ENCODE peak calls at places on chromosomes 13 and 19, in seven cellular contexts. Y is cardiac fibroblast, Q is GM13977, R is heart right ventricle, Z is AG04450, H is neural progenitor cell, X is RWPE2. J is an unnamed sample.

GRCh38 chr19:27734496-27735220 is 1478.3 kb downstream of the UQCRFS1 start:
- DNase-seq in Y (no peak), Q (no peak), R (no peak), Z (no peak), H (no peak), X (no peak), J (no peak)

GRCh38 chr19:4403005-4403761 is 743 bp downstream of the CHAF1A start:
- DNase-seq in Z (no peak), H (peak), Q (no peak), Y (no peak), X (no peak), R (no peak), J (no peak)

GRCh38 chr13:25922373-25922772 is 129.4 kb downstream of the SHISA2 start:
- DNase-seq in Y (no peak), Z (no peak), Q (no peak), H (no peak), R (no peak), X (no peak), J (no peak)

GRCh38 chr13:101916758-101917474 is 464.4 kb downstream of the ITGBL1 start:
- DNase-seq in Z (no peak), X (no peak), Y (no peak), R (no peak), H (peak), Q (peak), J (no peak)

GRCh38 chr13:77168232-77168631 is 141.3 kb upstream of the FBXL3 start:
- DNase-seq in Y (no peak), R (no peak), X (no peak), Z (no peak), Q (no peak), H (no peak), J (no peak)

GRCh38 chr13:62706035-62706434 is 1290.4 kb upstream of the PCDH20 start:
- DNase-seq in Q (no peak), Y (no peak), H (no peak), X (no peak), Z (no peak), R (no peak), J (no peak)

GRCh38 chr19:40590464-40591265 is 10.5 kb upstream of the LTBP4 start:
- DNase-seq in H (peak), Z (no peak), Y (no peak), R (no peak), X (peak), Q (no peak), J (no peak)

GRCh38 chr19:46766569-46767317 is 20.5 kb upstream of the STRN4 start:
- DNase-seq in X (no peak), Y (peak), Z (no peak), R (no peak), Q (peak), H (peak), J (no peak)

GRCh38 chr19:574658-575526 is 2.5 kb downstream of the BSG start:
- DNase-seq in Y (peak), H (peak), Q (peak), Z (no peak), R (peak), X (no peak), J (peak)

GRCh38 chr19:37914908-37915307 is 7.9 kb downstream of the SIPA1L3 start:
- DNase-seq in X (no peak), Y (no peak), Q (peak), R (no peak), H (no peak), Z (no peak), J (no peak)

GRCh38 chr19:56995298-56995697 is 124.5 kb upstream of the USP29 start:
- DNase-seq in Y (no peak), H (no peak), Z (no peak), R (no peak), X (no peak), Q (no peak), J (no peak)

GRCh38 chr19:23440791-23441190 is 45.5 kb upstream of the ZNF91 start:
- DNase-seq in H (no peak), X (no peak), Z (no peak), Q (no peak), R (no peak), Y (no peak), J (no peak)

GRCh38 chr13:46804391-46804815 is 7.4 kb upstream of the ESD start:
- DNase-seq in R (no peak), Z (peak), H (no peak), Y (peak), Q (no peak), X (peak), J (no peak)

GRCh38 chr19:51808333-51808986 is 13.5 kb downstream of the FPR3 start:
- DNase-seq in X (no peak), Q (no peak), R (peak), H (no peak), Y (peak), Z (no peak), J (no peak)

GRCh38 chr13:76014618-76015315 is 378.6 kb downstream of the LMO7 start:
- DNase-seq in R (peak), X (no peak), Q (no peak), H (no peak), Z (no peak), Y (peak), J (no peak)

GRCh38 chr19:39845621-39846175 is 481 bp downstream of the FBL start:
- DNase-seq in X (peak), Q (no peak), Z (no peak), H (peak), R (no peak), Y (peak), J (no peak)

GRCh38 chr19:42343344-42344110 is 18.1 kb downstream of the MEGF8 start:
- DNase-seq in Q (no peak), Y (no peak), H (peak), X (no peak), Z (no peak), R (no peak), J (no peak)

GRCh38 chr19:22261596-22261995 is 24.6 kb upstream of the ZNF729 start:
- DNase-seq in Z (no peak), R (no peak), Q (no peak), H (no peak), Y (no peak), X (no peak), J (no peak)

GRCh38 chr13:27371932-27372331 is 52.5 kb upstream of the GTF3A start:
- DNase-seq in R (no peak), Z (no peak), H (no peak), X (no peak), Q (no peak), Y (no peak), J (no peak)

GRCh38 chr13:27370305-27370853 is 54.0 kb upstream of the GTF3A start:
- DNase-seq in Y (no peak), Q (no peak), R (no peak), H (no peak), X (no peak), Z (no peak), J (no peak)

GRCh38 chr13:27374126-27374613 is 50.2 kb upstream of the GTF3A start:
- DNase-seq in Q (no peak), H (no peak), X (no peak), Z (no peak), Y (no peak), R (no peak), J (no peak)

GRCh38 chr13:27374650-27375049 is 49.8 kb upstream of the GTF3A start:
- DNase-seq in Y (peak), H (peak), R (peak), Q (peak), X (no peak), Z (peak), J (peak)

GRCh38 chr13:27372896-27373295 is 51.5 kb upstream of the GTF3A start:
- DNase-seq in R (no peak), Y (no peak), Z (no peak), Q (no peak), H (peak), X (no peak), J (no peak)
- TF ChIP-seq CTCF in R (no peak), Y (no peak), Z (no peak), Q (no peak), H (peak), X (no peak), J (no peak)

GRCh38 chr19:2046046-2046907 is 4.8 kb downstream of the MKNK2 start:
- DNase-seq in Y (no peak), R (no peak), X (peak), Q (no peak), Z (no peak), H (peak), J (no peak)

GRCh38 chr19:2045501-2046045 is 5.5 kb downstream of the MKNK2 start:
- DNase-seq in Q (no peak), Y (no peak), Z (no peak), X (no peak), H (no peak), R (no peak), J (no peak)

GRCh38 chr19:2048104-2048958 is 2.7 kb downstream of the MKNK2 start:
- DNase-seq in Y (no peak), R (no peak), Q (no peak), Z (no peak), X (no peak), H (no peak), J (no peak)

GRCh38 chr19:2047449-2048103 is 3.5 kb downstream of the MKNK2 start:
- DNase-seq in Y (peak), Q (no peak), Z (no peak), H (peak), X (peak), R (no peak), J (no peak)

DNA sequence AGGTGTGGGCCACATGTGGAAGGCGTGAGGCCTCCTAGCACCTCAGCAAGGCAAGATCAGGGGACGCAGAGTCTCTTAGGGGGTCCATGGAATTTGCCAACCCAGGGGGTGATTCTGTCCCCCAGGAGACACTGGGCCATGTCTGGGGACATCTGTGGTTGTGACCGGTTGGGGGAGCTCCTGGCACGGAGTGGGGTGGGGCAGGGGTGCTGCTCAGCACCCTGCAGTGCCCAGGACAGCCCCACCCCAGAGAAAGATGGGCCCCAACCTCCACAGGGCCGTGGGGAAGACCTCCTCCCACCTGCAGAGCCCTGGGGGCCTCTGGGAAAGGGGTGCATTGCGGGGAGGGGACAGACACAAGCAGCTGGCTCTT is 4.0 kb downstream of the MKNK2 start:
- DNase-seq in R (no peak), X (no peak), Y (no peak), Z (no peak), H (no peak), Q (no peak), J (no peak)
- TF ChIP-seq CTCF in R (no peak), X (no peak), Y (no peak), Z (no peak), H (no peak), Q (peak), J (no peak)

GRCh38 chr19:13089139-13089856 is 13.4 kb downstream of the LYL1 start:
- DNase-seq in Z (no peak), H (peak), Q (peak), Y (no peak), R (no peak), X (peak), J (no peak)
- TF ChIP-seq CTCF in Z (peak), H (peak), Q (peak), Y (peak), R (no peak), X (no peak), J (no peak)

DNA sequence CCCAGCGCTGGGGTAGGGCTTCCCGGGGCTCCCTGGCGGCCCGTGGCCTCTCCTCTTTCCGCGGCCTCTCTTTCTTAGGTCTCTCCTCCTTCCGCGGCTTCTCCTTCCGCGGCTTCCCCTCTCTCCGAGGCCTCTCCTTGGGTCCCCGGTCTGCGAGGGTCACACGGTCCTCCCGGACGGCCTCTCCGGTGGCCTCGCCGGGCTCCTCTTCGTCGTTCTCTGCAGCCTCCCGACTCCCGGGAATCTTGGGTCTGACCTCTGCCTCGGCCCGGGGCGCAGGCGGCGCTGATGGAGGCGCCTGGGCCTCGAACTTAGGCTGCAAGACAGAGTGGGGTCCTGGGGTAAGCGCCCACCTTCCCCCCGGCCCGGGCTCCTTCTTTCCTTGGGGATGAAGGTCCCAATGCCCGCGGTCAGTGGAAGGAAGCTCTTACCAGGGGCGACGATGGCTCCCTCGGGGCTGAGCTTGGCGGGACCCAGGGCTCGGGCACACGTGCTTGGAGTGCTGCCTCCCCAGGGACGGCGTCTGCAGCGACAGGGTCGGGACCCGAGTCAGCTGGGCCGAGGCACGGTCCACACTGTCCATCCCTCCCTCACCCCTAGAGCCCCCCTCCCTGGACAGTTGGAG is 3.5 kb downstream of the AMH start:
- DNase-seq in H (peak), Y (no peak), R (no peak), X (no peak), Q (peak), Z (no peak), J (no peak)
- TF ChIP-seq CTCF in H (no peak), Y (no peak), R (no peak), X (no peak), Q (no peak), Z (no peak), J (no peak)

DNA sequence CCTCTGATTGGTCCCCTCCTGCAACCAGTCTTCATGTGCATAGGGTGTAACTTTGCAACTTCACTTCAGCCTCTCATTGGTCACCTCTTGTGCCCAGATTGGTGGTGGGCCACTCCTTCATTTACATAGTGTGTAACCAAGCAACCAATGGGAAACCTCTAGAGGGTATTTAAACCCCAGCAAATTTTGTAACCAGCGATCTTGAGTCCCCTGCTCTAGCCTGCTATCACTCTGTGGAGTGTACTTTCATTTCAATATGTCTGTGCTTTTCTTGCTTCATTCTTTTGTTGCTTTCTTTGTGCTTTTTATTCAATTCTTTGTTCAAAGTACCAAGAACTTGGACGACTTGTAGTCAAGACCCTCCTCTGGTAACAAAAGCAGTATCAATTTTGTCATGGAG is 1336.9 kb upstream of the SPRY2 start:
- DNase-seq in R (no peak), X (no peak), H (no peak), Y (no peak), Z (no peak), Q (no peak), J (no peak)
- TF ChIP-seq CTCF in R (no peak), X (no peak), H (no peak), Y (no peak), Z (no peak), Q (no peak), J (no peak)

GRCh38 chr13:110683203-110683883 is 22.6 kb downstream of the CARS2 start:
- DNase-seq in H (no peak), Q (no peak), Z (no peak), Y (peak), X (no peak), R (no peak), J (no peak)
- TF ChIP-seq CTCF in H (peak), Q (peak), Z (peak), Y (peak), X (peak), R (peak), J (no peak)

J was measured in mesothelial cell of epicardium.